ENCODE peak calls at places on chromosomes 2 and 18, in five cellular contexts. One of them, this sample, is unnamed.

GRCh38 chr2:27003003-27003402 is 29.8 kb upstream of the TMEM214 start:
- DNase-seq in sigmoid colon: no peak
- DNase-seq in coronary artery: no peak
- DNase-seq in neural progenitor cell: no peak
- DNase-seq in upper lobe of right lung: no peak
- DNase-seq in this sample: no peak

GRCh38 chr18:14085770-14086458 is 46.3 kb downstream of the ZNF519 start:
- DNase-seq in neural progenitor cell: no peak
- DNase-seq in sigmoid colon: no peak
- DNase-seq in coronary artery: no peak
- DNase-seq in upper lobe of right lung: no peak
- DNase-seq in this sample: no peak

GRCh38 chr2:231199219-231199618 is 788 bp downstream of the ARMC9 start:
- DNase-seq in upper lobe of right lung: no peak
- DNase-seq in sigmoid colon: peak; percentile 69
- DNase-seq in coronary artery: no peak
- DNase-seq in neural progenitor cell: no peak
- DNase-seq in this sample: no peak

GRCh38 chr2:237254369-237254861 is 159.5 kb downstream of the COL6A3 start:
- DNase-seq in coronary artery: no peak
- DNase-seq in upper lobe of right lung: no peak
- DNase-seq in neural progenitor cell: no peak
- DNase-seq in sigmoid colon: no peak
- DNase-seq in this sample: no peak

GRCh38 chr18:48613589-48613988 is 74.8 kb downstream of the CTIF start:
- DNase-seq in sigmoid colon: peak; percentile 93
- DNase-seq in upper lobe of right lung: no peak
- DNase-seq in neural progenitor cell: no peak
- DNase-seq in coronary artery: no peak
- DNase-seq in this sample: peak; percentile 88

GRCh38 chr2:110973275-110973674 is 147.4 kb upstream of the BCL2L11 start:
- DNase-seq in coronary artery: no peak
- DNase-seq in sigmoid colon: no peak
- DNase-seq in upper lobe of right lung: no peak
- DNase-seq in neural progenitor cell: no peak
- DNase-seq in this sample: no peak

GRCh38 chr18:48777737-48778111 is 173.0 kb downstream of the SMAD7 start:
- DNase-seq in sigmoid colon: no peak
- DNase-seq in neural progenitor cell: no peak
- DNase-seq in upper lobe of right lung: no peak
- DNase-seq in coronary artery: no peak
- DNase-seq in this sample: peak; percentile 77

GRCh38 chr2:157258520-157259326 is 1.2 kb downstream of the GALNT5 start:
- DNase-seq in upper lobe of right lung: no peak
- DNase-seq in neural progenitor cell: no peak
- DNase-seq in sigmoid colon: no peak
- DNase-seq in coronary artery: no peak
- DNase-seq in this sample: no peak

GRCh38 chr2:59066787-59067399 is 825.8 kb upstream of the FANCL start:
- DNase-seq in upper lobe of right lung: no peak
- DNase-seq in neural progenitor cell: no peak
- DNase-seq in coronary artery: no peak
- DNase-seq in sigmoid colon: no peak
- DNase-seq in this sample: no peak

GRCh38 chr2:29349316-29350030 is 234.3 kb downstream of the CLIP4 start:
- DNase-seq in neural progenitor cell: no peak
- DNase-seq in sigmoid colon: no peak
- DNase-seq in upper lobe of right lung: no peak
- DNase-seq in coronary artery: no peak
- DNase-seq in this sample: no peak

GRCh38 chr2:66962625-66963207 is 434.4 kb upstream of the ETAA1 start:
- DNase-seq in coronary artery: no peak
- DNase-seq in upper lobe of right lung: no peak
- DNase-seq in sigmoid colon: peak; percentile 94
- DNase-seq in neural progenitor cell: peak; percentile 24
- DNase-seq in this sample: no peak

GRCh38 chr18:9047715-9048114 is 54.8 kb upstream of the NDUFV2 start:
- DNase-seq in upper lobe of right lung: no peak
- DNase-seq in coronary artery: no peak
- DNase-seq in sigmoid colon: no peak
- DNase-seq in neural progenitor cell: no peak
- DNase-seq in this sample: no peak

GRCh38 chr2:14634223-14634884 is 1.8 kb downstream of the LRATD1 start:
- DNase-seq in neural progenitor cell: peak; percentile 91
- DNase-seq in upper lobe of right lung: peak; percentile 93
- DNase-seq in coronary artery: peak; percentile 76
- DNase-seq in sigmoid colon: peak; percentile 89
- DNase-seq in this sample: peak; percentile 69

GRCh38 chr2:6828299-6828584 is 37.5 kb downstream of the CMPK2 start:
- DNase-seq in upper lobe of right lung: no peak
- DNase-seq in neural progenitor cell: peak; percentile 62
- DNase-seq in coronary artery: no peak
- DNase-seq in sigmoid colon: no peak
- DNase-seq in this sample: no peak

GRCh38 chr2:95353613-95354468 is 48.7 kb upstream of the FAHD2A start:
- DNase-seq in upper lobe of right lung: no peak
- DNase-seq in sigmoid colon: peak; percentile 55
- DNase-seq in coronary artery: peak; percentile 64
- DNase-seq in neural progenitor cell: no peak
- DNase-seq in this sample: no peak

GRCh38 chr2:98908909-98909308 is 27.1 kb downstream of the CRACDL start:
- DNase-seq in neural progenitor cell: no peak
- DNase-seq in sigmoid colon: no peak
- DNase-seq in coronary artery: no peak
- DNase-seq in upper lobe of right lung: no peak
- DNase-seq in this sample: no peak

GRCh38 chr2:26245810-26246209 is 1.1 kb downstream of the HADHB start:
- DNase-seq in coronary artery: no peak
- DNase-seq in upper lobe of right lung: no peak
- DNase-seq in sigmoid colon: no peak
- DNase-seq in neural progenitor cell: no peak
- DNase-seq in this sample: no peak

GRCh38 chr18:6509417-6510198 is 94.9 kb upstream of the L3MBTL4 start:
- DNase-seq in coronary artery: no peak
- DNase-seq in neural progenitor cell: peak; percentile 4
- DNase-seq in upper lobe of right lung: no peak
- DNase-seq in sigmoid colon: no peak
- DNase-seq in this sample: no peak

GRCh38 chr2:180655393-180655792 is 325.0 kb upstream of the UBE2E3 start:
- DNase-seq in upper lobe of right lung: no peak
- DNase-seq in sigmoid colon: no peak
- DNase-seq in coronary artery: no peak
- DNase-seq in neural progenitor cell: no peak
- DNase-seq in this sample: no peak

GRCh38 chr2:170972508-170973224 is 43.6 kb downstream of the GORASP2 start:
- DNase-seq in coronary artery: no peak
- DNase-seq in neural progenitor cell: peak; percentile 11
- DNase-seq in upper lobe of right lung: no peak
- DNase-seq in sigmoid colon: no peak
- DNase-seq in this sample: no peak

GRCh38 chr2:237546876-237547395 is 19.4 kb upstream of the PRLH start:
- DNase-seq in neural progenitor cell: no peak
- DNase-seq in coronary artery: no peak
- DNase-seq in sigmoid colon: no peak
- DNase-seq in upper lobe of right lung: peak; percentile 69
- DNase-seq in this sample: no peak

GRCh38 chr18:62844850-62845643 is 129.7 kb downstream of the PHLPP1 start:
- DNase-seq in upper lobe of right lung: no peak
- DNase-seq in sigmoid colon: no peak
- DNase-seq in coronary artery: no peak
- DNase-seq in neural progenitor cell: no peak
- DNase-seq in this sample: no peak

GRCh38 chr2:168457177-168457905 is 1.3 kb downstream of the CERS6 start:
- DNase-seq in neural progenitor cell: no peak
- DNase-seq in upper lobe of right lung: no peak
- DNase-seq in sigmoid colon: no peak
- DNase-seq in coronary artery: no peak
- DNase-seq in this sample: no peak

GRCh38 chr2:222203031-222203430 is 95.8 kb downstream of the PAX3 start:
- DNase-seq in coronary artery: no peak
- DNase-seq in sigmoid colon: no peak
- DNase-seq in neural progenitor cell: no peak
- DNase-seq in upper lobe of right lung: no peak
- DNase-seq in this sample: no peak

GRCh38 chr2:79630060-79630459 is 117.2 kb downstream of the CTNNA2 start:
- DNase-seq in upper lobe of right lung: no peak
- DNase-seq in sigmoid colon: no peak
- DNase-seq in coronary artery: no peak
- DNase-seq in neural progenitor cell: no peak
- DNase-seq in this sample: no peak

GRCh38 chr2:212897296-212897695 is 254.1 kb downstream of the IKZF2 start:
- DNase-seq in sigmoid colon: no peak
- DNase-seq in coronary artery: no peak
- DNase-seq in neural progenitor cell: no peak
- DNase-seq in upper lobe of right lung: no peak
- DNase-seq in this sample: no peak

GRCh38 chr2:191218292-191218898 is 26.8 kb upstream of the MYO1B start:
- DNase-seq in upper lobe of right lung: no peak
- DNase-seq in sigmoid colon: no peak
- DNase-seq in coronary artery: no peak
- DNase-seq in neural progenitor cell: peak; percentile 88
- DNase-seq in this sample: no peak

GRCh38 chr2:217456016-217456415 is 546.8 kb downstream of the TNS1 start:
- DNase-seq in sigmoid colon: no peak
- DNase-seq in upper lobe of right lung: no peak
- DNase-seq in coronary artery: no peak
- DNase-seq in neural progenitor cell: no peak
- DNase-seq in this sample: no peak

GRCh38 chr2:151833984-151834383 is 5.8 kb upstream of the ARL5A start:
- DNase-seq in neural progenitor cell: no peak
- DNase-seq in upper lobe of right lung: no peak
- DNase-seq in sigmoid colon: no peak
- DNase-seq in coronary artery: no peak
- DNase-seq in this sample: no peak

GRCh38 chr18:48133675-48134251 is 203.3 kb upstream of the SMAD2 start:
- DNase-seq in coronary artery: no peak
- DNase-seq in sigmoid colon: no peak
- DNase-seq in neural progenitor cell: no peak
- DNase-seq in upper lobe of right lung: no peak
- DNase-seq in this sample: no peak

GRCh38 chr2:19504400-19505198 is 146.2 kb upstream of the OSR1 start:
- DNase-seq in sigmoid colon: no peak
- DNase-seq in upper lobe of right lung: no peak
- DNase-seq in coronary artery: no peak
- DNase-seq in neural progenitor cell: no peak
- DNase-seq in this sample: no peak

GRCh38 chr2:156385242-156385641 is 50.9 kb upstream of the GPD2 start:
- DNase-seq in upper lobe of right lung: no peak
- DNase-seq in sigmoid colon: no peak
- DNase-seq in neural progenitor cell: no peak
- DNase-seq in coronary artery: no peak
- DNase-seq in this sample: no peak

GRCh38 chr2:30689496-30690125 is 117.6 kb downstream of the CAPN13 start:
- DNase-seq in sigmoid colon: peak; percentile 56
- DNase-seq in neural progenitor cell: no peak
- DNase-seq in upper lobe of right lung: no peak
- DNase-seq in coronary artery: no peak
- DNase-seq in this sample: peak; percentile 42

GRCh38 chr2:19759880-19760279 is 141.9 kb downstream of the TTC32 start:
- DNase-seq in coronary artery: no peak
- DNase-seq in sigmoid colon: no peak
- DNase-seq in neural progenitor cell: no peak
- DNase-seq in upper lobe of right lung: no peak
- DNase-seq in this sample: no peak

GRCh38 chr2:111632661-111633060 is 251.3 kb downstream of the ANAPC1 start:
- DNase-seq in neural progenitor cell: no peak
- DNase-seq in upper lobe of right lung: no peak
- DNase-seq in sigmoid colon: no peak
- DNase-seq in coronary artery: no peak
- DNase-seq in this sample: no peak

DNA sequence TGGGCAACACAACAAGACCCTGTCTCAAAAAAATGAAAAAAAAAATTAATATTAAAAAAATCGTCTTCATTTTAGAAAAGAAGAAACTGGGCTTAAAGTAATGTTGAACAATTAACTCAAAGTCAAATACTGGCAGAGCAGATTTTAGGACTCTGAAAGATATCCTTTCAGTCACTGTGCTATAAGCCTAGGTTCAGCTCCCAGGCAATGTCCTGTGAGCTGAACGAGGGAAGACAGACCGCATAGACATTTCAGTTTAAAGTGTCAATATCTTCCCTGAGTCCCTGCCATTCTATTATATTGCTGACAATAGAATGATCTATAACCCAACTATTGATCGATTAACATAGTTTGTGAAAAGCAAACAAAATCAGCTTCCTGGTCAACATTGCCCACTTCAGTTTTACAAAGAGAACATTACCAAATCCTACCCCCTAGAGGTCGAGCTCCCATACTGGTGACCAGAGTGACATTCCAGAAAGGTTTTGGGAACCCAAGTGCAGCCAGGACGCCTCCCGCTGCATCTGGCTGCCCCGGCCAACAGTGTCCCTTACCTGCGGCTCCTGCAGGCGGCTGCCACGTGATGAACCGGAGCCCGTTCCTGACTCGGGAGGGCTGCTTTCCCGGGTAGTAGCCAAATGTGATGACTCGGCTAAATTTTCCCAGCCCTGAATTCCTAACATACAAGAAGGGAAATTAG is 639 bp downstream of the MRO start:
- DNase-seq in sigmoid colon: peak; percentile 67
- DNase-seq in upper lobe of right lung: peak; percentile 71
- DNase-seq in coronary artery: no peak
- DNase-seq in neural progenitor cell: peak; percentile 66
- DNase-seq in this sample: no peak
- H3K4me3 ChIP-seq in sigmoid colon: peak overlapping the region; percentile 31
- H3K4me3 ChIP-seq in upper lobe of right lung: peak overlapping the region; percentile 40
- H3K4me3 ChIP-seq in coronary artery: peak overlapping the region; percentile 62
- H3K4me3 ChIP-seq in neural progenitor cell: peak overlapping the region; percentile 36
- H3K4me3 ChIP-seq in this sample: peak overlapping the region; percentile 43

DNA sequence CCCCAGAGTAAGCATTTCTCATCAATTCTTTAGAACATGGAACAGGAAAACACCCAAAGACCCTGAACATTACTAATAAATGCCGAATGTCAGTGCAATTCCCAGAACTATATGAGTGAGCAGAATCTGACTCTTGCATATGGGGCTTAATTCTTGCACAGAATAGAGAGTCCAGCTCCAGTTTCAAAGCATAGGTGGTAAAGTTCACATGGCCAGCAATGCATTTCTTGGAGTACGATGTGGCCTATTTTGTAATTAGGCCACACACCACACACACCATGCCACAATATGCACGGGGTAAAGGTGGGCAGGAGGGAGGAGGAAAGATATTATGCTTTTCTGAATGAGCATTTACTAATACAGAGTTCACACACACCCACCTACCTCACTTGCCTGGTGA is 56.5 kb downstream of the PLA2R1 start:
- DNase-seq in coronary artery: no peak
- DNase-seq in neural progenitor cell: no peak
- DNase-seq in upper lobe of right lung: no peak
- DNase-seq in sigmoid colon: no peak
- DNase-seq in this sample: no peak
- H3K27ac ChIP-seq in coronary artery: no peak overlapping the region
- H3K27ac ChIP-seq in neural progenitor cell: no peak overlapping the region
- H3K27ac ChIP-seq in upper lobe of right lung: no peak overlapping the region
- H3K27ac ChIP-seq in sigmoid colon: no peak overlapping the region
- H3K27ac ChIP-seq in this sample: no peak overlapping the region

GRCh38 chr2:239311132-239312040 is 89.4 kb downstream of the HDAC4 start:
- DNase-seq in upper lobe of right lung: peak; percentile 85
- DNase-seq in coronary artery: peak; percentile 41
- DNase-seq in sigmoid colon: peak; percentile 93
- DNase-seq in neural progenitor cell: no peak
- DNase-seq in this sample: peak; percentile 61
- H3K4me3 ChIP-seq in upper lobe of right lung: no peak overlapping the region
- H3K4me3 ChIP-seq in coronary artery: no peak overlapping the region
- H3K4me3 ChIP-seq in sigmoid colon: peak overlapping the region; percentile 10
- H3K4me3 ChIP-seq in neural progenitor cell: no peak overlapping the region
- H3K4me3 ChIP-seq in this sample: no peak overlapping the region

GRCh38 chr2:64145119-64145518 is 899 bp upstream of the PELI1 start:
- DNase-seq in sigmoid colon: no peak
- DNase-seq in upper lobe of right lung: no peak
- DNase-seq in neural progenitor cell: no peak
- DNase-seq in coronary artery: no peak
- DNase-seq in this sample: no peak
- H3K27ac ChIP-seq in sigmoid colon: no peak overlapping the region
- H3K27ac ChIP-seq in upper lobe of right lung: no peak overlapping the region
- H3K27ac ChIP-seq in neural progenitor cell: no peak overlapping the region
- H3K27ac ChIP-seq in coronary artery: no peak overlapping the region
- H3K27ac ChIP-seq in this sample: no peak overlapping the region